ENCODE peak calls at places on chromosomes 1 and 21, in four cellular contexts. L, C, I and D are unnamed samples.

GRCh38 chr1:85330206-85330605 is 53.8 kb upstream of the BCL10 start:
- DNase-seq in C (no peak), I (peak), L (no peak), D (peak)

GRCh38 chr1:84361796-84362195 is 36.5 kb upstream of the DNASE2B start:
- DNase-seq in C (no peak), I (no peak), L (no peak), D (no peak)

GRCh38 chr1:110055493-110056283 is 14.8 kb downstream of the ALX3 start:
- DNase-seq in I (no peak), L (no peak), C (no peak), D (no peak)

GRCh38 chr1:110237406-110238152 is 27.5 kb downstream of the KCNC4 start:
- DNase-seq in L (no peak), I (no peak), C (no peak), D (no peak)

GRCh38 chr1:109791495-109792040 is 27.8 kb upstream of the EPS8L3 start:
- DNase-seq in I (no peak), L (no peak), C (no peak), D (no peak)

GRCh38 chr21:28215214-28215954 is 777.3 kb downstream of the LTN1 start:
- DNase-seq in I (no peak), C (no peak), L (no peak), D (peak)

GRCh38 chr1:167273027-167273800 is 52.5 kb downstream of the POU2F1 start:
- DNase-seq in C (no peak), I (no peak), L (no peak), D (peak)

GRCh38 chr21:33660406-33660805 is 18.1 kb downstream of the ITSN1 start:
- DNase-seq in L (no peak), I (no peak), C (no peak), D (no peak)

GRCh38 chr1:227299238-227299637 is 19.1 kb downstream of the CDC42BPA start:
- DNase-seq in C (no peak), L (no peak), I (no peak), D (no peak)

GRCh38 chr21:45015469-45015860 is 58.9 kb upstream of the ADARB1 start:
- DNase-seq in L (peak), I (no peak), C (no peak), D (no peak)

GRCh38 chr1:55478742-55479141 is 263.6 kb upstream of the USP24 start:
- DNase-seq in L (no peak), I (no peak), C (no peak), D (no peak)

GRCh38 chr1:85581802-85582686 is 1.5 kb downstream of the CCN1 start:
- DNase-seq in C (peak), I (peak), L (peak), D (no peak)

GRCh38 chr1:196527941-196528340 is 80.3 kb downstream of the KCNT2 start:
- DNase-seq in I (no peak), C (no peak), L (no peak), D (no peak)

GRCh38 chr1:112380356-112380755 is 15.7 kb upstream of the CTTNBP2NL start:
- DNase-seq in L (no peak), C (no peak), I (no peak), D (no peak)

GRCh38 chr1:224380003-224380402 is 23.3 kb downstream of the CNIH4 start:
- DNase-seq in L (no peak), I (no peak), C (peak), D (no peak)

GRCh38 chr1:230253150-230253549 is 173.0 kb downstream of the PGBD5 start:
- DNase-seq in C (no peak), I (no peak), L (no peak), D (no peak)

GRCh38 chr21:26846036-26846931 is 1.1 kb upstream of the ADAMTS1 start:
- DNase-seq in C (peak), L (peak), I (no peak), D (no peak)

GRCh38 chr1:107877092-107877491 is 87.9 kb downstream of the VAV3 start:
- DNase-seq in I (no peak), L (no peak), C (no peak), D (peak)

GRCh38 chr1:160708821-160709220 is 2.8 kb downstream of the CD48 start:
- DNase-seq in L (no peak), I (no peak), C (no peak), D (no peak)

GRCh38 chr1:26281971-26282693 is 2.2 kb downstream of the SH3BGRL3 start:
- DNase-seq in I (peak), C (no peak), L (no peak), D (no peak)
- H3K4me3 ChIP-seq in I (peak), C (no peak), L (no peak), D (peak)

GRCh38 chr1:183956559-183957188 is 80.9 kb downstream of the COLGALT2 start:
- DNase-seq in C (peak), I (peak), L (no peak), D (peak)
- TF ChIP-seq CTCF in C (no peak), I (peak), L (no peak), D (peak)

GRCh38 chr1:180611016-180611930 is 20.5 kb upstream of the XPR1 start:
- DNase-seq in C (peak), I (no peak), L (no peak), D (no peak)
- H3K4me3 ChIP-seq in C (no peak), I (no peak), L (no peak), D (no peak)

DNA sequence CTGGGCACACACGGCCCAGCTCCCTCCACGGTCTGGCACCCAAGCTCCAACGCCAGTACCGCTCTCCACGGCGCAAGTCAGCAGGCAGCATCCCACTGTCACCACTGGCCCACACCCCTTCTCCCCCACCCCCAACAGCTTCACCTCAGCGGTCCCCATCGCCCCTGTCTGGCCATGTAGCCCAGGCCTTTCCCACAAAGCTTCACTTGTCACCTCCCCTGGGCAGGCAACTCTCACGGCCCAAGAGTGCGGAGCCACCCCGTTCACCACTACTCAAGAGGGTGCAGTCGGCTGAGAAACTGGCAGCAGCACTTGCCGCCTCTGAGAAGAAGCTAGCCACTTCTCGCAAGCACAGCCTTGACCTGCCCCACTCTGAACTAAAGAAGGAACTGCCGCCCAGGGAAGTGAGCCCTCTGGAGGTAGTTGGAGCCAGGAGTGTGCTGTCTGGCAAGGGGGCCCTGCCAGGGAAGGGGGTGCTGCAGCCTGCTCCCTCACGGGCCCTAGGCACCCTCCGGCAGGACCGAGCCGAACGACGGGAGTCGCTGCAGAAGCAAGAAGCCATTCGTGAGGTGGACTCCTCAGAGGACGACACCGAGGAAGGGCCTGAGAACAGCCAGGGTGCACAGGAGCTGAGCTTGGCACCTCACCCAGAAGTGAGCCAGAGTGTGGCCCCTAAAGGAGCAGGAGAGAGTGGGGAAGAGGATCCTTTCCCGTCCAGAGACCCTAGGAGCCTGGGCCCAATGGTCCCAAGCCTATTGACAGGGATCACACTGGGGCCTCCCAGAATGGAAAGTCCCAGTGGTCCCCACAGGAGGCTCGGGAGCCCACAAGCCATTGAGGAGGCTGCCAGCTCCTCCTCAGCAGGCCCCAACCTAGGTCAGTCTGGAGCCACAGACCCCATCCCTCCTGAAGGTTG is 97.6 kb downstream of the PIK3R3 start:
- DNase-seq in L (no peak), I (no peak), C (no peak), D (no peak)
- TF ChIP-seq CTCF in L (no peak), I (no peak), C (no peak), D (no peak)

GRCh38 chr1:151990058-151990855 is 3.4 kb downstream of the S100A10 start:
- DNase-seq in I (no peak), L (no peak), C (no peak), D (no peak)
- H3K4me3 ChIP-seq in I (peak), L (peak), C (no peak), D (peak)

GRCh38 chr1:225809842-225810578 is at the start of gene EPHX1:
- DNase-seq in L (peak), C (peak), I (peak), D (peak)
- TF ChIP-seq CTCF in L (peak), C (peak), I (peak), D (peak)

GRCh38 chr1:10834770-10835412 is 38.4 kb upstream of the CASZ1 start:
- DNase-seq in I (no peak), C (no peak), L (peak), D (no peak)
- H3K4me3 ChIP-seq in I (no peak), C (no peak), L (no peak), D (no peak)

GRCh38 chr1:20187103-20187812 is 940 bp upstream of the PLA2G2C start:
- DNase-seq in C (no peak), I (no peak), L (no peak), D (no peak)
- TF ChIP-seq CTCF in C (no peak), I (no peak), L (no peak), D (no peak)

DNA sequence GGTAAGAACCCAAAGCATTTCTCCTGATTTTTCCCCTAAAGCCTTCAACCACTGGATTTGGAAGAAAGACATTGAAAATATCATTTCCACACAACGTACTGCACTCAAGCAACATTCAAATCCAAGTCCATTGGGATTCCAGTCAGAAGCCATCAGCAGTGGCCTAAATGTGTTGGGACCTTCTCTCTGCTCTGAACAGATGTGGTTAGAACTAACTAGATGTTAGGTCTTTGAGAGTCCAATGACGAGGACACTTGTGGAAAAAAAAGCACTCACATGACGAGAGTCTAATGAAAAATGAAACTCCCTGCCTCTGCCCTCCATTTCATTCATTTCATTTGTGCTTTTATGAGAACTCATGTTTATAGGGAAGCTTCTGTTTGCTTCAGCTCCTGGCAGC is 382.3 kb downstream of the SIPA1L2 start:
- DNase-seq in I (no peak), C (no peak), L (no peak), D (no peak)
- H3K4me3 ChIP-seq in I (no peak), C (no peak), L (no peak), D (no peak)